ENCODE peak calls at places on chromosomes 5 and 9, in four cellular contexts. One of them, this sample, is unnamed.

GRCh38 chr9:69476016-69476415 is 151.0 kb downstream of the ENTREP1 start:
- DNase-seq in HepG2: no peak
- DNase-seq in K562: no peak
- DNase-seq in GM12878: no peak
- DNase-seq in this sample: no peak

GRCh38 chr9:3385871-3386270 is 139.9 kb downstream of the RFX3 start:
- DNase-seq in HepG2: no peak
- DNase-seq in K562: no peak
- DNase-seq in GM12878: peak; percentile 63
- DNase-seq in this sample: no peak

GRCh38 chr9:101791938-101792337 is 53.5 kb upstream of the GRIN3A start:
- DNase-seq in HepG2: peak; percentile 31
- DNase-seq in K562: peak; percentile 19
- DNase-seq in GM12878: no peak
- DNase-seq in this sample: peak; percentile 75

GRCh38 chr5:173858675-173859121 is 29.5 kb upstream of the CPEB4 start:
- DNase-seq in HepG2: no peak
- DNase-seq in K562: no peak
- DNase-seq in GM12878: no peak
- DNase-seq in this sample: no peak

GRCh38 chr5:115855959-115856358 is 14.2 kb downstream of the AP3S1 start:
- DNase-seq in HepG2: no peak
- DNase-seq in K562: no peak
- DNase-seq in GM12878: no peak
- DNase-seq in this sample: no peak

GRCh38 chr9:129069128-129069824 is 11.6 kb upstream of the DOLPP1 start:
- DNase-seq in HepG2: no peak
- DNase-seq in K562: peak; percentile 86
- DNase-seq in GM12878: no peak
- DNase-seq in this sample: no peak

GRCh38 chr9:35774907-35775635 is 16.3 kb upstream of the NPR2 start:
- DNase-seq in HepG2: no peak
- DNase-seq in K562: no peak
- DNase-seq in GM12878: no peak
- DNase-seq in this sample: peak; percentile 16

GRCh38 chr5:174601937-174602336 is 122.4 kb upstream of the MSX2 start:
- DNase-seq in HepG2: no peak
- DNase-seq in K562: no peak
- DNase-seq in GM12878: no peak
- DNase-seq in this sample: no peak

GRCh38 chr5:36334315-36334714 is 32.6 kb upstream of the RANBP3L start:
- DNase-seq in HepG2: no peak
- DNase-seq in K562: no peak
- DNase-seq in GM12878: no peak
- DNase-seq in this sample: no peak

GRCh38 chr5:15233566-15233965 is 266.4 kb upstream of the FBXL7 start:
- DNase-seq in HepG2: no peak
- DNase-seq in K562: no peak
- DNase-seq in GM12878: no peak
- DNase-seq in this sample: no peak

GRCh38 chr9:126375386-126375785 is 48.8 kb downstream of the MVB12B start:
- DNase-seq in HepG2: peak; percentile 20
- DNase-seq in K562: no peak
- DNase-seq in GM12878: no peak
- DNase-seq in this sample: no peak

GRCh38 chr5:141877478-141878185 is 578 bp downstream of the PCDH1 start:
- DNase-seq in HepG2: no peak
- DNase-seq in K562: no peak
- DNase-seq in GM12878: no peak
- DNase-seq in this sample: no peak

GRCh38 chr9:134683714-134684374 is 42.2 kb downstream of the COL5A1 start:
- DNase-seq in HepG2: no peak
- DNase-seq in K562: no peak
- DNase-seq in GM12878: no peak
- DNase-seq in this sample: no peak

GRCh38 chr5:72145351-72145750 is 38.1 kb downstream of the MAP1B start:
- DNase-seq in HepG2: no peak
- DNase-seq in K562: no peak
- DNase-seq in GM12878: no peak
- DNase-seq in this sample: no peak

GRCh38 chr5:134267366-134268018 is 41.6 kb upstream of the PPP2CA start:
- DNase-seq in HepG2: no peak
- DNase-seq in K562: no peak
- DNase-seq in GM12878: no peak
- DNase-seq in this sample: no peak

GRCh38 chr5:66230551-66230950 is 86.5 kb downstream of the SREK1 start:
- DNase-seq in HepG2: no peak
- DNase-seq in K562: no peak
- DNase-seq in GM12878: no peak
- DNase-seq in this sample: no peak

GRCh38 chr5:67509402-67509801 is 312.8 kb upstream of the CD180 start:
- DNase-seq in HepG2: no peak
- DNase-seq in K562: no peak
- DNase-seq in GM12878: no peak
- DNase-seq in this sample: no peak

GRCh38 chr5:141362719-141363118 is 1.2 kb upstream of the PCDHGA5 start:
- DNase-seq in HepG2: no peak
- DNase-seq in K562: no peak
- DNase-seq in GM12878: no peak
- DNase-seq in this sample: no peak

GRCh38 chr9:38362912-38363588 is 29.5 kb upstream of the ALDH1B1 start:
- DNase-seq in HepG2: peak; percentile 49
- DNase-seq in K562: peak; percentile 25
- DNase-seq in GM12878: peak; percentile 35
- DNase-seq in this sample: no peak

GRCh38 chr9:127197861-127198430 is 66.6 kb upstream of the GARNL3 start:
- DNase-seq in HepG2: no peak
- DNase-seq in K562: no peak
- DNase-seq in GM12878: no peak
- DNase-seq in this sample: no peak

GRCh38 chr9:120571443-120572257 is 8.3 kb downstream of the CDK5RAP2 start:
- DNase-seq in HepG2: peak; percentile 99
- DNase-seq in K562: no peak
- DNase-seq in GM12878: no peak
- DNase-seq in this sample: no peak

GRCh38 chr9:118170032-118170955 is 466.1 kb downstream of the TLR4 start:
- DNase-seq in HepG2: peak; percentile 7
- DNase-seq in K562: peak; percentile 8
- DNase-seq in GM12878: no peak
- DNase-seq in this sample: peak; percentile 66

GRCh38 chr5:149881069-149881622 is 63.4 kb downstream of the PDE6A start:
- DNase-seq in HepG2: no peak
- DNase-seq in K562: no peak
- DNase-seq in GM12878: no peak
- DNase-seq in this sample: no peak

GRCh38 chr5:144566747-144567415 is 396.2 kb downstream of the KCTD16 start:
- DNase-seq in HepG2: no peak
- DNase-seq in K562: no peak
- DNase-seq in GM12878: no peak
- DNase-seq in this sample: no peak

GRCh38 chr9:130766031-130766903 is 68.8 kb upstream of the ABL1 start:
- DNase-seq in HepG2: no peak
- DNase-seq in K562: no peak
- DNase-seq in GM12878: no peak
- DNase-seq in this sample: no peak

GRCh38 chr5:53478411-53479044 is 1.9 kb upstream of the FST start:
- DNase-seq in HepG2: peak; percentile 79
- DNase-seq in K562: no peak
- DNase-seq in GM12878: no peak
- DNase-seq in this sample: peak; percentile 77

GRCh38 chr9:83962165-83962564 is 17.9 kb downstream of the HNRNPK start:
- DNase-seq in HepG2: no peak
- DNase-seq in K562: no peak
- DNase-seq in GM12878: no peak
- DNase-seq in this sample: no peak

GRCh38 chr9:137441289-137441934 is at the start of gene ENTPD8:
- DNase-seq in HepG2: peak; percentile 87
- DNase-seq in K562: peak; percentile 79
- DNase-seq in GM12878: no peak
- DNase-seq in this sample: peak; percentile 90

GRCh38 chr9:14910178-14910805 is at the start of gene FREM1:
- DNase-seq in HepG2: peak; percentile 55
- DNase-seq in K562: no peak
- DNase-seq in GM12878: no peak
- DNase-seq in this sample: peak; percentile 68

GRCh38 chr5:125408582-125409069 is 662.2 kb upstream of the ZNF608 start:
- DNase-seq in HepG2: no peak
- DNase-seq in K562: no peak
- DNase-seq in GM12878: no peak
- DNase-seq in this sample: no peak

GRCh38 chr9:94554439-94555331 is at the start of gene PCAT7:
- DNase-seq in HepG2: peak; percentile 84
- DNase-seq in K562: peak; percentile 72
- DNase-seq in GM12878: peak; percentile 12
- DNase-seq in this sample: peak; percentile 78

GRCh38 chr9:87405677-87406544 is 91.8 kb upstream of the DAPK1 start:
- DNase-seq in HepG2: no peak
- DNase-seq in K562: no peak
- DNase-seq in GM12878: no peak
- DNase-seq in this sample: no peak

GRCh38 chr9:34658461-34658860 is 4.0 kb downstream of the CCL27 start:
- DNase-seq in HepG2: no peak
- DNase-seq in K562: no peak
- DNase-seq in GM12878: no peak
- DNase-seq in this sample: no peak

GRCh38 chr9:85156652-85157051 is 487.1 kb downstream of the NTRK2 start:
- DNase-seq in HepG2: no peak
- DNase-seq in K562: no peak
- DNase-seq in GM12878: no peak
- DNase-seq in this sample: no peak

GRCh38 chr5:38210701-38211353 is 47.5 kb upstream of the EGFLAM start:
- DNase-seq in HepG2: no peak
- DNase-seq in K562: no peak
- DNase-seq in GM12878: no peak
- DNase-seq in this sample: no peak

GRCh38 chr9:9536481-9536880 is 1076.3 kb downstream of the PTPRD start:
- DNase-seq in HepG2: no peak
- DNase-seq in K562: no peak
- DNase-seq in GM12878: no peak
- DNase-seq in this sample: no peak

GRCh38 chr5:178108966-178109365 is 4.4 kb upstream of the N4BP3 start:
- DNase-seq in HepG2: no peak
- DNase-seq in K562: no peak
- DNase-seq in GM12878: no peak
- DNase-seq in this sample: no peak
- TF ChIP-seq CREM in HepG2: no peak
- TF ChIP-seq CREM in K562: no peak
- TF ChIP-seq CREM in GM12878: no peak
- TF ChIP-seq CREM in this sample: no peak

GRCh38 chr9:78003730-78004129 is 27.9 kb downstream of the GNAQ start:
- DNase-seq in HepG2: no peak
- DNase-seq in K562: no peak
- DNase-seq in GM12878: no peak
- DNase-seq in this sample: no peak

GRCh38 chr9:78006734-78007133 is 24.9 kb downstream of the GNAQ start:
- DNase-seq in HepG2: no peak
- DNase-seq in K562: no peak
- DNase-seq in GM12878: no peak
- DNase-seq in this sample: no peak

GRCh38 chr9:78001946-78002731 is 29.5 kb downstream of the GNAQ start:
- DNase-seq in HepG2: peak; percentile 40
- DNase-seq in K562: no peak
- DNase-seq in GM12878: no peak
- DNase-seq in this sample: no peak

GRCh38 chr9:78005231-78006002 is 26.2 kb downstream of the GNAQ start:
- DNase-seq in HepG2: no peak
- DNase-seq in K562: no peak
- DNase-seq in GM12878: no peak
- DNase-seq in this sample: no peak

GRCh38 chr9:78004478-78005229 is 27.0 kb downstream of the GNAQ start:
- DNase-seq in HepG2: peak; percentile 85
- DNase-seq in K562: peak; percentile 47
- DNase-seq in GM12878: no peak
- DNase-seq in this sample: no peak
- TF ChIP-seq CREM in HepG2: no peak
- TF ChIP-seq CREM in K562: peak; percentile 74
- TF ChIP-seq CREM in GM12878: no peak
- TF ChIP-seq CREM in this sample: no peak

GRCh38 chr9:114214181-114214580 is 58.8 kb downstream of the COL27A1 start:
- DNase-seq in HepG2: no peak
- DNase-seq in K562: no peak
- DNase-seq in GM12878: no peak
- DNase-seq in this sample: no peak
- TF ChIP-seq CREM in HepG2: no peak
- TF ChIP-seq CREM in K562: no peak
- TF ChIP-seq CREM in GM12878: no peak
- TF ChIP-seq CREM in this sample: no peak

GRCh38 chr5:96509721-96510383 is 76.8 kb upstream of the PCSK1 start:
- DNase-seq in HepG2: no peak
- DNase-seq in K562: no peak
- DNase-seq in GM12878: no peak
- DNase-seq in this sample: no peak

GRCh38 chr5:96507128-96507527 is 74.1 kb upstream of the PCSK1 start:
- DNase-seq in HepG2: no peak
- DNase-seq in K562: no peak
- DNase-seq in GM12878: no peak
- DNase-seq in this sample: no peak

DNA sequence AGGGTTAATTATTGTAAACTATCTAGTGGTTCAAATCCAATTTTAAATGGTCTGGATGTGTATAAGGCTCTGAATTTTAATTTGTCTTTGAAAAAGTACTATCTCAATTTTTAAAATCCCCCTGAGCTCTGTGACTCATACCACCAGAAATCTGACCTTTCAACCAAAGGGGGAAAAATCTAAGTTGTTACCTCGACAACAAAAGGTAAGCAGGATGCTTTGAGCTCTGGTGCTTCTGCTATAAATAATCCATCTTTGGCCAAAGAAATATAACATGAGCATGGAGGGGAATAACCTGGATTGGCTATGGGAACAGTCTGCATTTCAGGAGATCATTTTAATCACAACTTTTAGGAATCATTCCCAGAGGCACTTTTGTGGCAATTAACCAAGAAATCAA is 76.3 kb upstream of the PCSK1 start:
- DNase-seq in HepG2: no peak
- DNase-seq in K562: no peak
- DNase-seq in GM12878: no peak
- DNase-seq in this sample: no peak
- TF ChIP-seq CREM in HepG2: no peak
- TF ChIP-seq CREM in K562: no peak
- TF ChIP-seq CREM in GM12878: no peak
- TF ChIP-seq CREM in this sample: no peak

GRCh38 chr5:42908086-42908485 is 96.4 kb upstream of the SELENOP start:
- DNase-seq in HepG2: no peak
- DNase-seq in K562: no peak
- DNase-seq in GM12878: no peak
- DNase-seq in this sample: no peak
- TF ChIP-seq CREM in HepG2: no peak
- TF ChIP-seq CREM in K562: no peak
- TF ChIP-seq CREM in GM12878: no peak
- TF ChIP-seq CREM in this sample: no peak

This sample was measured in WTC11.